ENCODE peak calls at places on chromosomes 12 and 14, in seven cellular contexts. P, B, N, F, V, U and K are unnamed samples.

GRCh38 chr14:40911161-40911560 is 695.5 kb upstream of the LRFN5 start:
- DNase-seq in P (no peak), B (no peak), N (no peak), F (no peak), V (no peak), U (no peak), K (no peak)

GRCh38 chr12:5375547-5376295 is 56.2 kb upstream of the NTF3 start:
- DNase-seq in P (no peak), B (no peak), N (no peak), F (no peak), V (no peak), U (no peak), K (no peak)

GRCh38 chr12:81296556-81297305 is 218.9 kb downstream of the ACSS3 start:
- DNase-seq in P (peak), B (no peak), N (no peak), F (no peak), V (no peak), U (no peak), K (no peak)

GRCh38 chr14:87896393-87897380 is 96.3 kb downstream of the GALC start:
- DNase-seq in P (peak), B (no peak), N (no peak), F (no peak), V (peak), U (no peak), K (no peak)

GRCh38 chr14:90419200-90419599 is 22.4 kb downstream of the CALM1 start:
- DNase-seq in P (peak), B (peak), N (peak), F (peak), V (peak), U (peak), K (peak)

GRCh38 chr12:5960783-5961182 is 15.7 kb upstream of the ANO2 start:
- DNase-seq in P (no peak), B (no peak), N (no peak), F (no peak), V (no peak), U (no peak), K (no peak)

GRCh38 chr12:122079038-122079531 is 529 bp downstream of the MLXIP start:
- DNase-seq in P (peak), B (peak), N (no peak), F (peak), V (peak), U (peak), K (peak)

GRCh38 chr14:30994681-30995620 is 30.5 kb upstream of the AP4S1 start:
- DNase-seq in P (no peak), B (no peak), N (no peak), F (no peak), V (no peak), U (no peak), K (no peak)

GRCh38 chr12:56020437-56021189 is at the start of gene IKZF4:
- DNase-seq in P (no peak), B (peak), N (no peak), F (no peak), V (peak), U (no peak), K (no peak)

GRCh38 chr12:126883737-126884136 is 1383.2 kb upstream of the TMEM132C start:
- DNase-seq in P (no peak), B (no peak), N (no peak), F (no peak), V (no peak), U (no peak), K (no peak)

GRCh38 chr12:108793756-108794441 is 62.6 kb upstream of the CORO1C start:
- DNase-seq in P (no peak), B (no peak), N (no peak), F (no peak), V (no peak), U (no peak), K (peak)

GRCh38 chr12:14384783-14385638 is 19.5 kb downstream of the ATF7IP start:
- DNase-seq in P (peak), B (peak), N (no peak), F (peak), V (peak), U (no peak), K (peak)

GRCh38 chr12:74365178-74365964 is 172.3 kb upstream of the ATXN7L3B start:
- DNase-seq in P (peak), B (no peak), N (no peak), F (no peak), V (peak), U (no peak), K (no peak)

GRCh38 chr12:104864668-104865067 is 93.4 kb downstream of the SLC41A2 start:
- DNase-seq in P (no peak), B (no peak), N (no peak), F (no peak), V (no peak), U (no peak), K (no peak)

GRCh38 chr14:56094063-56094462 is 24.1 kb upstream of the PELI2 start:
- DNase-seq in P (peak), B (no peak), N (no peak), F (no peak), V (no peak), U (no peak), K (no peak)

GRCh38 chr12:110670161-110670701 is 18.7 kb downstream of the HVCN1 start:
- DNase-seq in P (no peak), B (no peak), N (no peak), F (no peak), V (no peak), U (no peak), K (no peak)

GRCh38 chr12:56010112-56010570 is 10.7 kb upstream of the IKZF4 start:
- DNase-seq in P (no peak), B (no peak), N (no peak), F (no peak), V (peak), U (no peak), K (no peak)

GRCh38 chr12:56699020-56699661 is 11.1 kb upstream of the PTGES3 start:
- DNase-seq in P (no peak), B (no peak), N (no peak), F (no peak), V (peak), U (no peak), K (no peak)

GRCh38 chr14:29028973-29029582 is 262.5 kb downstream of the FOXG1 start:
- DNase-seq in P (peak), B (no peak), N (no peak), F (no peak), V (peak), U (no peak), K (no peak)

GRCh38 chr12:44227601-44228000 is 391.7 kb downstream of the TMEM117 start:
- DNase-seq in P (no peak), B (no peak), N (no peak), F (no peak), V (no peak), U (no peak), K (no peak)

GRCh38 chr12:70839544-70839943 is 81.0 kb downstream of the PTPRR start:
- DNase-seq in P (no peak), B (no peak), N (no peak), F (no peak), V (no peak), U (no peak), K (no peak)

GRCh38 chr14:53055003-53055402 is 98.1 kb downstream of the DDHD1 start:
- DNase-seq in P (peak), B (no peak), N (no peak), F (no peak), V (peak), U (no peak), K (no peak)

GRCh38 chr12:69106482-69107118 is 132.8 kb upstream of the CPSF6 start:
- DNase-seq in P (no peak), B (peak), N (no peak), F (no peak), V (no peak), U (no peak), K (no peak)

GRCh38 chr14:74973003-74973614 is 17.7 kb upstream of the PGF start:
- DNase-seq in P (no peak), B (peak), N (no peak), F (no peak), V (no peak), U (no peak), K (peak)

DNA sequence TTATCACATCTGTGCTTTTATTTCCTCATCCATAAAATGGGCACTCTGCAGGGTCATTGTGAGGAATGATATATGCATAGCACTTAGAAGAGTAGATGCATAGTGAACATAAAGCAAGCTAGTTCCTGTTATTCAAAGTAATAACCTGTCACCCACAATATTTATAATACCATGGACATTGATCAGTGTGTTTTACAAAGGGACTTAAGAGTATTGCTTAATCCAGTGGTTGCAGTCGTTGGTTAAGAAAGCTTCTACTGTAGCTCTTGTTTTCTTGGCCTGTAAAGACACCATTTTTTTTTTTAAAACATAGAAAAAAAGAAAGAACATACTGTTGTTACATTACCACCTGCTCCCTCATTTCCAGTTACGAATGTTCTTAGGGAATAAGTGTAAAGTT is 13.1 kb downstream of the METAP2 start:
- DNase-seq in P (no peak), B (no peak), N (no peak), F (no peak), V (no peak), U (no peak), K (no peak)
- TF ChIP-seq EP300 in P (no peak), B (no peak), N (no peak), F (no peak), V (no peak), U (no peak), K (no peak)

DNA sequence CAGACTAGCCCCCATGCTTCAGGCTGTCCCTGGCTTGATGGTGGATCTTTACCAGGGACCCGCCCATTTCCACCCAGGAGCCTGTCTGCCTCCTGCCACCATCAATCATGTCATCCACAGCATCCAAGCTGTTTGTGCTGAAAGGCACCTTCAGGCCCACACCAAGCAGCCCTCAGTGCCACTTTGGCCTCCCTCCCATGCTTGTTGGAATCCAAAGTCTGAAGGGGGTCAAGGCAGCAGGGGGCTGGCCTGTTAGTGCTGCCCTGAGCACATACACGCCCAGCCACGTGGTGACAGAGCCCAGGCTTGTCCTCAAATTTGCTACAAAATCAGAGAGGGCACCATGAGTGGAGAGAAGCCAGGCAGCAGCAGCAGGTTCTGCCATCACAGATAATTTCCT is 1146.8 kb downstream of the FSCB start:
- DNase-seq in P (no peak), B (no peak), N (no peak), F (no peak), V (no peak), U (no peak), K (no peak)
- TF ChIP-seq EP300 in P (no peak), B (no peak), N (no peak), F (no peak), V (no peak), U (no peak), K (no peak)

DNA sequence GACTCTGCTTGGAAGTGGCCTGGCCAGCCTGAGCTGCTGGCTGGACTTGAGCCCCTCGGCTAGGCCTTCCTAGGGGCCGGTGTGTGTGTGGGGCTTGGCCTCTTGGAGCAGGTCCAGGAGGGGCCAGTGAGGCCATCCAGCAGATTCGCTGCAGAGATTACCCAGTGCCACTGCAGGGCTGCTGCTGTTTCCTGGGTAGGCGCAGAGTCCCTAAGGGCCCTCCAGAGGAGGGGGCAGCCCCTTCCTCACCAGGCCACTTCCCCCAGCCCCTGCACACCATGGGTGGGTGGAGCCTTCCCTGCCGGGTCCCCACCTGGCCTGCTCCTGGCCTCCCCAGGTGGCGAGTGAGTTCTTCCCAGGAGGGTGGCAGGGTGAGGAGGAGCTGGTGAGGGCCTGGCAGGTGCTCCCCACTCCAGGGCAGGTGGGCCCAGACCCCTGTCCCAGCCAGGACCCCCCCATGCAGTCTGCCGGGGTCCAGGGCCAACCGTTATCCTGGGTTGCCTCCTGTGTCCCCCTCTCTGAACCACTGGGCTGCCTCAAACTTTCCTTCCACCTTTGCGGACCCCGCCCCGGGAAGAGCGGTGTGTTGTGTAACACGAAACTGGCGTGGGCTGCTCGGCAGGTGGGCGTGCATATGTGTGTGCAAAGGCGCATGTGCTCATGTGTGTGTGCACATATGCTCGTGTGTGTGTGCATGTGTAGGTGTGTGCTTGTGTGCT is 25.1 kb downstream of the ASPG start:
- DNase-seq in P (no peak), B (no peak), N (no peak), F (peak), V (no peak), U (no peak), K (peak)
- TF ChIP-seq EP300 in P (no peak), B (no peak), N (no peak), F (no peak), V (no peak), U (no peak), K (no peak)

DNA sequence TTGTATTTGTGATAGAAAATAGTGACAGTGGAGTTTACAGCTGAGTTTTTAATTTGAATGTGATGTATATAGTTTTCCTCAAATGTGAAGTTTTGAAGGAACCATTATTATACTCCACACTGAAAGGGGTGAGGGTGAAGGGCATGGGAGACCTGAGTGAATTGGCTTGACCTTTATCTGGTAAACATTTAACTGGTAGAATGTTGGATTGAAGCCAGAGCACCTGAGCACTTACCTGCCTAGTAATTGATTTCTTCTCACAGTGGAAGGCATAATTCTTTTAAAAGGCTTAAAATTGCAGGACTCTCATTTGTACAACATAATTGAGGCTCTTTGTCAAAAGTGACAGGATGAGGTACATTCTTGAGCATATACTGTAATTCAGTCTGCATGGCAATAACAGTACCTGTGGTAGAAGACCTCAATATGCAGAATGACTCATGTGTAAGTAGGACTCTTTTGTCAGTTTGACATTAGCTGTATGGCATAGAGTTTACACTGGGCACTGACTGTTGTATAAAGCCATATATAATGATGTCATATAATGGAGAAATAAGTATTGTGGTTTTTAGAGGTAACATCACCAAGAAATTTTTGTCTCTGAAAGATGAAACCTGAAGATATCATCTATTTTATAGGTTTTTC is 309.6 kb downstream of the TMTC2 start:
- DNase-seq in P (no peak), B (no peak), N (no peak), F (no peak), V (no peak), U (no peak), K (no peak)
- TF ChIP-seq EP300 in P (no peak), B (no peak), N (no peak), F (no peak), V (no peak), U (no peak), K (no peak)

GRCh38 chr14:54253195-54253947 is 143.4 kb upstream of the CDKN3 start:
- DNase-seq in P (peak), B (no peak), N (no peak), F (no peak), V (no peak), U (no peak), K (no peak)
- TF ChIP-seq EP300 in P (no peak), B (no peak), N (no peak), F (no peak), V (no peak), U (no peak), K (no peak)

GRCh38 chr14:92984896-92985295 is 61.9 kb downstream of the CHGA start:
- DNase-seq in P (no peak), B (no peak), N (no peak), F (no peak), V (no peak), U (no peak), K (no peak)
- TF ChIP-seq EP300 in P (no peak), B (no peak), N (no peak), F (no peak), V (no peak), U (no peak), K (no peak)

DNA sequence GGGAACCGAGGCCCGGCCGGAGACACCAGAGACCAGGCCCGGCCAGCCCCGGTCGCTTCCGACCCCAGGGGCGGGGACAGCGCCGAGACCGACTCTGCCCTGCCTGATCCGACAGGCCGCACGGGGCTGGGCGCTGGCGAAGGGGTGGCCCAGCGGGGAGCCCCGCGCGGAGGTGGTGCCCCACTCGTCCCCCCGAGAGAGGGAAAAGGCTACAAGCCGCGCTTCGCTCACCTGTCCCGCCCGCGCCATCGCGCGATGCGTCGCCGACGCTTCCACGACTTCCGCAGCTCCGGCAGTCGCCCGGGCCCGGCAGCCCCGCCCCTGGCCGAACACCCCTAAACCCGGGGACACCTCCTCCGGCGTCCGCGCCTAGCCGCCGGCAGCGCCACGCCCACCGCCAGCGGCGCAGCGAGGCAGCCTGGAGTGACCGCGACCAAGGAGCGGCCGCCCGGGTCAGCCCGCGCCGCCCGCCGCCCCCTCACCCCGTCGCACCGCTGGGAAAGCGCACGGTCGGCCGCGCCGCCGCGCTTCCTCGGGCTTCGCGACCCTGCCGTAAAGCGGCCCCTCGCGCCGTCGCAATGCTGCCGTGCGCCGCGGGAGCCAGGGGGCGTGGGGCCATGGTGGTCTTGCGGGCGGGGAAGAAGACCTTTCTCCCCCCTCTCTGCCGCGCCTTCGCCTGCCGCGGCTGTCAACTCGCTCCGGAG is at the start of the genes BAG5 and COA8:
- DNase-seq in P (peak), B (peak), N (no peak), F (peak), V (peak), U (peak), K (peak)
- TF ChIP-seq EP300 in P (no peak), B (no peak), N (no peak), F (no peak), V (no peak), U (no peak), K (peak)

DNA sequence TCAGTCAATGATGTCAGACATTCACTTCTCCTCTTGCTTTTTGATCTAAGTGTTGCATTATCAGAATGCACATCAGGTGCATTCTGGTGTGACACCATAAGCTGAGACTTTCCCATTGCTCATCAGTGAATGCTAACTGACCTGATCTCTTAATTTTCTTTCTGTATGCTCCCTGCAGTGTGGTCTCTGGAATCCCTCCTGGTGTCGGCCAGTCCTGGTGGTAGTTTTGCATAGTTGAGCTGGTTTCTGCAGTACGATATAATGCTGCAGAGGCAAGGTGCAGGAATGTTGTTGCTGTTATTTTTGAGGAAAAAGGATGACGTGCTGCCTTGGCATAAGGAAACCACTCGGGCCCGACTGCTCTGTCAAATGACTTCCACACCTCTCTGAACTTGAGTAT is 11.0 kb upstream of the SRP54 start:
- DNase-seq in P (no peak), B (no peak), N (no peak), F (no peak), V (no peak), U (no peak), K (no peak)
- TF ChIP-seq EP300 in P (no peak), B (no peak), N (no peak), F (no peak), V (no peak), U (no peak), K (no peak)

GRCh38 chr14:62956413-62956812 is 88.8 kb downstream of the KCNH5 start:
- DNase-seq in P (no peak), B (no peak), N (no peak), F (no peak), V (no peak), U (no peak), K (no peak)

GRCh38 chr14:62957562-62957961 is 87.7 kb downstream of the KCNH5 start:
- DNase-seq in P (no peak), B (no peak), N (no peak), F (no peak), V (peak), U (no peak), K (no peak)

GRCh38 chr14:62954165-62954564 is 91.1 kb downstream of the KCNH5 start:
- DNase-seq in P (no peak), B (no peak), N (no peak), F (no peak), V (no peak), U (no peak), K (no peak)
- TF ChIP-seq EP300 in P (no peak), B (no peak), N (no peak), F (no peak), V (no peak), U (no peak), K (no peak)

GRCh38 chr12:64104376-64104775 is 117.7 kb downstream of the KICS2 start:
- DNase-seq in P (no peak), B (no peak), N (no peak), F (no peak), V (no peak), U (no peak), K (peak)
- TF ChIP-seq EP300 in P (no peak), B (no peak), N (no peak), F (peak), V (no peak), U (no peak), K (peak)